ENCODE peak calls at places on chromosomes 3 and 15, in seven cellular contexts. A, B, R, Y, W, U and O are unnamed samples. For H3K27me3, the result is how much of the 10 kb centered on the place peaks cover.

GRCh38 chr3:111593666-111594065 is 1.5 kb downstream of the ZBED2 start:
- DNase-seq in A (no peak), W (no peak), R (no peak), B (no peak), U (no peak), Y (no peak), O (peak)

GRCh38 chr15:62325597-62325996 is 160.5 kb upstream of the C2CD4B start:
- DNase-seq in B (no peak), R (no peak), W (no peak), Y (no peak), U (no peak), A (no peak), O (no peak)

GRCh38 chr3:33331414-33331813 is 54.2 kb downstream of the FBXL2 start:
- DNase-seq in R (no peak), W (no peak), U (no peak), Y (no peak), B (peak), A (no peak), O (no peak)

GRCh38 chr15:54298396-54298795 is 320.2 kb downstream of the UNC13C start:
- DNase-seq in U (no peak), W (no peak), A (no peak), Y (no peak), R (no peak), B (no peak), O (no peak)

GRCh38 chr3:123013876-123014275 is 13.7 kb downstream of the SEMA5B start:
- DNase-seq in A (no peak), U (no peak), B (no peak), Y (no peak), W (no peak), R (no peak), O (no peak)

GRCh38 chr3:12661926-12662592 is 1.9 kb downstream of the RAF1 start:
- DNase-seq in A (no peak), U (no peak), W (no peak), R (no peak), Y (no peak), B (no peak), O (no peak)

GRCh38 chr3:58163234-58163633 is 47.5 kb downstream of the DNASE1L3 start:
- DNase-seq in Y (no peak), A (no peak), B (peak), U (no peak), W (no peak), R (peak), O (peak)

GRCh38 chr3:151379083-151379734 is 5.3 kb downstream of the P2RY12 start:
- DNase-seq in A (peak), W (peak), R (no peak), Y (peak), B (peak), U (peak), O (no peak)

GRCh38 chr3:69568926-69569325 is 170.3 kb upstream of the MITF start:
- DNase-seq in W (no peak), R (no peak), A (no peak), B (peak), U (no peak), Y (no peak), O (no peak)

GRCh38 chr3:145898487-145898886 is 262.5 kb downstream of the PLOD2 start:
- DNase-seq in U (no peak), A (no peak), W (no peak), B (peak), R (no peak), Y (no peak), O (no peak)

GRCh38 chr3:550481-550880 is 353.9 kb downstream of the CHL1 start:
- DNase-seq in B (no peak), U (no peak), R (no peak), A (no peak), Y (no peak), W (no peak), O (no peak)

GRCh38 chr3:24832878-24833277 is 338.2 kb upstream of the THRB start:
- DNase-seq in Y (no peak), U (no peak), A (no peak), W (no peak), B (no peak), R (no peak), O (no peak)

GRCh38 chr3:24829011-24829581 is 334.4 kb upstream of the THRB start:
- DNase-seq in Y (peak), R (no peak), B (peak), W (peak), A (peak), U (peak), O (peak)

GRCh38 chr3:24834442-24834841 is 339.8 kb upstream of the THRB start:
- DNase-seq in R (no peak), W (no peak), Y (no peak), B (no peak), U (no peak), A (no peak), O (no peak)

GRCh38 chr3:24830230-24831152 is 335.8 kb upstream of the THRB start:
- DNase-seq in Y (peak), A (no peak), W (peak), R (no peak), U (peak), B (no peak), O (peak)

GRCh38 chr3:24829632-24830229 is 335.1 kb upstream of the THRB start:
- DNase-seq in U (peak), R (no peak), B (peak), A (no peak), W (no peak), Y (peak), O (peak)
- H3K27me3 ChIP-seq in U (under half), R (under half), B (half or more), A (half or more), W (under half), Y (under half), O (under half)

DNA sequence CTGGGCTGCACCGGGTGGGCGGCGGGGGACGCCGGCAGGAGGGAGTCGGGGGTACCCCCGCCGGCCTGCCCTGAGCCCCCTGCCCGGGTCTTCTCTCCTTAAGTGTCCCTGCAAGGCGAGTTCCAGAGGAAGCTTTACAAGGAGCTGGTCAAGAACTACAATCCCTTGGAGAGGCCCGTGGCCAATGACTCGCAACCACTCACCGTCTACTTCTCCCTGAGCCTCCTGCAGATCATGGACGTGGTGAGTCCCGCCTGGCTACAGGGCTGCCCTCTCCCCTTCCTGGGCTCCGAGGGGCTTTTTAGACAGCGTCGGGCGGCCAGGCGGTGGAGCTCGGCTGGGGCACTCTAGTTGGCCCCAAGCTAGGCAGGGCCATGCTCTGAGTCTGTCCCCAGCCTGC is 480 bp downstream of the CHRNA7 start:
- DNase-seq in R (no peak), U (peak), Y (no peak), B (peak), W (no peak), A (peak), O (peak)
- H3K27me3 ChIP-seq in R (under half), U (under half), Y (under half), B (under half), W (under half), A (under half), O (under half)

DNA sequence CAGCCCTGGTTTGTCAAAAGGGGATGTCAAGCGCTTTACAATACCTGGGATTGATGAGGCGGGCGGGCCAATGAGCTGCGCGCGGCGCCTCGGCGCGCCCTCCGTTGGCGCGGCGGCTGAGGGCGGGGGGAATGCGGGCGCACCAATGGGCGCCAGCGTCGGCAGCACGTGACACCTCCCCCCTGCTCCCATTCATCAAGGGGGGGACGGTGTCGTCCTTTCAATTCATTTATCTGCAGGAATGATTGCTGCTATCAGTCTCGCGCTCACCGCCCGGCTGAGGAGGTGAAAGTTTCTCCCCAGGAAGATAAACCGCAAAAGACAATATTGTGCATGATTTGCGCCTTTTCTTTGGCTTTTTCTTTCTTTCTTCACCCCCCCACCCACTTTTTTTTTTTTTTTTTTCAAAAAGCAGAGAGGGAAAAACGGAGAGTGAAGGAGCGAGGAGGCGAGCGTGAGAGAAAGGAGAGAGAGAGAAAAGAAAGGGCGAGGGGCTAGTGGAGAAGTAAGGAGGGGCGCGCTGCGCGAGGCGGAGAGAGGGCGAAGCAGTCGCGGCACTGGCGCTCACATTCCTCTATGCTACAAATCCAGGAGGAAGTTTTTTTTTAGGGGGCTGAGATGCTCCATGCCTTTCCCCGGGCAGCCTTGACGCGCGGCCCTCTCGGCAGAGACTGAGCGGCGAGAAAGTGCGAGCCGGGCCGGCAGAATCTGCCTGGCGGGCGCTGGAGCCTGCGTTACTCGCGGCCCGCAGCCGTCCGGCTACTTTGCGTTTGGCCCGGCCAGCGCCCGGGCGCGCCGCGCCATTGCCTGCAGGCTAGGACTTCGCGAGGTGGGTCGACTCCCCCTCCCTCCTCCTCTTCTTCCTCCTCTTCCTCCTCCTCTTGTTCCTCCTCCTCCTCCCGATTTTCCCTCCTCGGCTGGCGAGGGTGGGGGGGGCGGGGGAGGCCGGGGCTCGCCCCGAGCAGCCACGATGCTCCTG is at the start of gene ZIC1:
- DNase-seq in U (no peak), B (no peak), Y (no peak), W (no peak), A (no peak), R (no peak), O (no peak)
- H3K27me3 ChIP-seq in U (half or more), B (half or more), Y (half or more), W (under half), A (half or more), R (half or more), O (half or more)

GRCh38 chr3:79765854-79766253 is 1.9 kb downstream of the ROBO1 start:
- DNase-seq in R (no peak), Y (no peak), B (no peak), A (no peak), W (no peak), U (no peak), O (no peak)

GRCh38 chr3:79767194-79767952 is 425 bp downstream of the ROBO1 start:
- DNase-seq in U (no peak), Y (no peak), B (peak), W (no peak), R (no peak), A (peak), O (no peak)

GRCh38 chr3:79766474-79767193 is 1.2 kb downstream of the ROBO1 start:
- DNase-seq in B (no peak), Y (no peak), A (no peak), W (no peak), R (no peak), U (peak), O (no peak)

DNA sequence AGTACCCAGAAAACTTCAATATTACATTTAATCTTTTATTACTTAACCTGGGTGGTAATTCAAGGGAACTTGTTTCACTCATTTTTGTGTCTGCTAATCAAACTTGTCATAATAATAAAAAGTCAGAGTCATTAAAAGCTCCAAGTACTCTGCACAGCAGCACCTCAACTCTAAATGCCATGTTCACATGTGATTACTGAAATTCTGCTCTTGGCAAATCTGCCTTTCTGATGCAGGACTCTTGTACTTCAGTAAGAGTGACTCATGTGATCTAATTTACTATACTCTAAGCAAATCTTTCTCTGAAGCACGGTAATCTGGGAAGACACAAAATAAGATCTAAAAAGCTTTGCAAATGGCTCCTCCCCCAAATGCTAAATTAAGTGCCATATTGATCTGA is 6.4 kb downstream of the ROBO1 start:
- DNase-seq in Y (no peak), W (no peak), U (no peak), A (peak), R (no peak), B (no peak), O (no peak)
- H3K27me3 ChIP-seq in Y (under half), W (under half), U (under half), A (under half), R (under half), B (under half), O (under half)

GRCh38 chr15:40291088-40291574 is 8.3 kb upstream of the ANKRD63 start:
- DNase-seq in W (no peak), R (peak), Y (peak), A (peak), U (peak), B (peak), O (peak)
- H3K27me3 ChIP-seq in W (under half), R (half or more), Y (under half), A (under half), U (under half), B (under half), O (under half)

DNA sequence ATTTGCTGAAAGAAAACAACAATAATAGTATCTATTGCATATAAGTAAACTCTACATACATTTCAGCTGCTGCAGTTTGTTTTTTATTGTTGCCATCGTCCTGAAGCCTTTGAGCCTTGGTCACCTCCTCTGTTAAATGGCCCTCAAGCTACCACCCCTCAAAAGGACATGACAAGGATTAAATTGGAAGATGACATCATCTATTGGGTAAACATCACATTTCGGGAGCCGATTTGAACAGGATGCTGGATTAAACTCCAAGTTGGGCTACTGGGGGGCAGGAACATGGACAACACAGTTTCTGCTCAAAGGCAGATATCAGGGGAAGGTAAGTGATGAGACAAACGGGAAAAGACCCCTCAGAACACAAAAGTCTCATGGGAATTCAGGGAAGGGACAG is 92.3 kb upstream of the ATP2B2 start:
- DNase-seq in A (no peak), Y (no peak), U (no peak), W (no peak), R (no peak), B (no peak), O (no peak)
- H3K27me3 ChIP-seq in A (under half), Y (under half), U (under half), W (under half), R (under half), B (under half), O (under half)

GRCh38 chr3:59922226-59922625 is 872.4 kb upstream of the CFAP20DC start:
- DNase-seq in Y (no peak), U (no peak), W (no peak), A (no peak), B (no peak), R (no peak), O (no peak)

GRCh38 chr3:59925946-59926345 is 876.1 kb upstream of the CFAP20DC start:
- DNase-seq in W (no peak), Y (no peak), B (no peak), A (no peak), R (no peak), U (no peak), O (no peak)

GRCh38 chr3:59919581-59919980 is 869.8 kb upstream of the CFAP20DC start:
- DNase-seq in A (no peak), B (no peak), Y (no peak), W (no peak), R (no peak), U (no peak), O (no peak)

GRCh38 chr3:59920801-59921200 is 871.0 kb upstream of the CFAP20DC start:
- DNase-seq in A (no peak), R (no peak), U (no peak), W (no peak), Y (no peak), B (no peak), O (no peak)
- H3K27me3 ChIP-seq in A (under half), R (under half), U (under half), W (under half), Y (under half), B (under half), O (under half)